ENCODE peak calls at places on chromosomes 2 and 18, in seven cellular contexts. S is fibroblast of lung, V is SK-N-SH, Z is IMR-90, F is neuronal stem cell, X is PC-3, H is neural progenitor cell. U is an unnamed sample.
A peak's percentile ranks its signal among the peaks of the same experiment; 100 is the strongest.

GRCh38 chr2:14828223-14828622 is 195.7 kb downstream of the LRATD1 start:
- DNase-seq in S (no peak), V (no peak), Z (no peak), F (no peak), X (no peak), H (no peak), U (no peak)

GRCh38 chr2:70141754-70142589 is 48.8 kb downstream of the C2orf42 start:
- DNase-seq in S (peak; percentile 45), V (peak; percentile 81), Z (peak; percentile 38), F (peak; percentile 61), X (no peak), H (peak; percentile 86), U (peak; percentile 87)

GRCh38 chr2:63661076-63661475 is 72.3 kb downstream of the MDH1 start:
- DNase-seq in S (peak; percentile 91), V (no peak), Z (peak; percentile 92), F (no peak), X (peak; percentile 55), H (no peak), U (no peak)

GRCh38 chr2:72108121-72108520 is 39.5 kb downstream of the CYP26B1 start:
- DNase-seq in S (peak; percentile 55), V (no peak), Z (peak; percentile 5), F (no peak), X (peak; percentile 67), H (no peak), U (no peak)

GRCh38 chr2:105239924-105240323 is 1.6 kb upstream of the GPR45 start:
- DNase-seq in S (peak; percentile 97), V (no peak), Z (peak; percentile 94), F (no peak), X (peak; percentile 40), H (peak; percentile 31), U (no peak)

GRCh38 chr2:114020668-114021067 is 130.8 kb downstream of the ACTR3 start:
- DNase-seq in S (no peak), V (no peak), Z (no peak), F (no peak), X (no peak), H (no peak), U (no peak)

GRCh38 chr2:3487028-3487425 is 32.3 kb downstream of the ADI1 start:
- DNase-seq in S (no peak), V (peak; percentile 27), Z (no peak), F (no peak), X (no peak), H (no peak), U (no peak)

GRCh38 chr2:28619213-28620196 is 123.6 kb downstream of the PLB1 start:
- DNase-seq in S (no peak), V (no peak), Z (peak; percentile 30), F (no peak), X (peak; percentile 49), H (no peak), U (no peak)

GRCh38 chr2:215764441-215765048 is 248.8 kb downstream of the MREG start:
- DNase-seq in S (peak; percentile 89), V (no peak), Z (peak; percentile 90), F (no peak), X (peak; percentile 58), H (no peak), U (no peak)

GRCh38 chr18:25136416-25137132 is 215.4 kb downstream of the ZNF521 start:
- DNase-seq in S (peak; percentile 10), V (no peak), Z (no peak), F (no peak), X (no peak), H (no peak), U (no peak)

GRCh38 chr2:207887570-207887969 is 117.9 kb upstream of the FZD5 start:
- DNase-seq in S (no peak), V (no peak), Z (no peak), F (no peak), X (no peak), H (no peak), U (no peak)

GRCh38 chr2:64943387-64944150 is 45.6 kb upstream of the SLC1A4 start:
- DNase-seq in S (peak; percentile 61), V (no peak), Z (peak; percentile 19), F (no peak), X (peak; percentile 65), H (no peak), U (no peak)

GRCh38 chr2:239152239-239152915 is 248.4 kb downstream of the HDAC4 start:
- DNase-seq in S (no peak), V (no peak), Z (no peak), F (no peak), X (no peak), H (no peak), U (peak; percentile 42)

GRCh38 chr2:203594541-203594940 is 59.4 kb upstream of the RAPH1 start:
- DNase-seq in S (peak; percentile 69), V (no peak), Z (peak; percentile 68), F (no peak), X (peak; percentile 61), H (no peak), U (no peak)

DNA sequence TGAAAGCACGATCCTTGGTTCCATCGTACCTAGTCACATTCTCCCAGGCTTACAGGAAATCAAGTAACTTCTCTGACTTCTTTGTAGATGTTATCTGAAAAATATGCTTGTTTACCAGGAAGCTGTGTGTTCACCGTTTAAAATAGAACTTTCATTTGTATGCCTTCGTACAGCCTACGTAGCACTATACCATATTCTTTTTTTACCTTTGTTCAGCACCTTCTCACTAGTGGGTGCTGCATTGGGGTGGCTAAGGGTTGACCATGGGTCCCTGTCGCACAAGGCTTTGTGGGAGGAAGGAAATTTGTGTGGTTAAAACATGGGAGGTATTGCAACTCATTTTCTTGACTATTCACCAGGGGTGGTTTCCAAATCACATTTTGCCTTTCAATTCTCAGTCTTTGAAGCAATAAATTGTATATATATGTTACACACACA is 16.6 kb downstream of the MALT1 start:
- DNase-seq in S (no peak), V (no peak), Z (no peak), F (no peak), X (no peak), H (no peak), U (no peak)
- H3K9ac ChIP-seq in S (no peak overlapping the region), V (no peak overlapping the region), Z (no peak overlapping the region), F (no peak overlapping the region), X (no peak overlapping the region), H (no peak overlapping the region), U (no peak overlapping the region)

GRCh38 chr18:73690222-73690621 is 457.4 kb downstream of the FBXO15 start:
- DNase-seq in S (no peak), V (no peak), Z (no peak), F (peak; percentile 42), X (no peak), H (peak; percentile 69), U (peak; percentile 69)

GRCh38 chr18:73688851-73689659 is 458.6 kb downstream of the FBXO15 start:
- DNase-seq in S (peak; percentile 95), V (no peak), Z (peak; percentile 98), F (peak; percentile 12), X (peak; percentile 87), H (peak; percentile 36), U (peak; percentile 57)

GRCh38 chr18:73691118-73691517 is 456.5 kb downstream of the FBXO15 start:
- DNase-seq in S (peak; percentile 83), V (no peak), Z (peak; percentile 95), F (no peak), X (peak; percentile 85), H (no peak), U (no peak)

GRCh38 chr18:73691624-73692023 is 456.0 kb downstream of the FBXO15 start:
- DNase-seq in S (no peak), V (no peak), Z (no peak), F (no peak), X (no peak), H (no peak), U (no peak)

GRCh38 chr18:73688161-73688560 is 459.5 kb downstream of the FBXO15 start:
- DNase-seq in S (peak; percentile 58), V (no peak), Z (no peak), F (no peak), X (no peak), H (no peak), U (no peak)
- H3K4me3 ChIP-seq in S (no peak overlapping the region), V (no peak overlapping the region), Z (no peak overlapping the region), F (no peak overlapping the region), X (no peak overlapping the region), H (no peak overlapping the region), U (no peak overlapping the region)

GRCh38 chr2:124953921-124954320 is 928.8 kb downstream of the CNTNAP5 start:
- DNase-seq in S (no peak), V (no peak), Z (no peak), F (no peak), X (no peak), H (peak; percentile 12), U (no peak)
- H3K27ac ChIP-seq in S (no peak overlapping the region), V (no peak overlapping the region), Z (no peak overlapping the region), F (no peak overlapping the region), X (no peak overlapping the region), H (no peak overlapping the region), U (peak overlapping the region; percentile 16)

GRCh38 chr2:73979686-73980085 is 5.0 kb upstream of the TET3 start:
- DNase-seq in S (peak; percentile 84), V (no peak), Z (peak; percentile 92), F (no peak), X (peak; percentile 86), H (no peak), U (no peak)
- H3K9ac ChIP-seq in S (no peak overlapping the region), V (no peak overlapping the region), Z (no peak overlapping the region), F (no peak overlapping the region), X (no peak overlapping the region), H (no peak overlapping the region), U (no peak overlapping the region)

GRCh38 chr2:123061534-123061933 is 963.6 kb upstream of the CNTNAP5 start:
- DNase-seq in S (no peak), V (no peak), Z (no peak), F (peak; percentile 69), X (no peak), H (peak; percentile 77), U (peak; percentile 47)
- H3K4me3 ChIP-seq in S (no peak overlapping the region), V (no peak overlapping the region), Z (no peak overlapping the region), F (no peak overlapping the region), X (no peak overlapping the region), H (peak overlapping the region; percentile 8), U (no peak overlapping the region)